ENCODE peak calls at places on chromosomes 6 and 20, in six cellular contexts. P is stimulated activated CD4-positive, alpha-beta T cell treated with anti-CD3 and anti-CD28 coated beads, Interleukin-1b, Interleukin-23, amount 100 ng/mL, for 24 hours; R is nephron progenitor cell; N is globus pallidus; J is AG09309; Q is NCI-H2081. T is an unnamed sample.

GRCh38 chr20:5073154-5074049 is 46.4 kb downstream of the PCNA start:
- DNase-seq in P (no peak), R (peak; percentile 7), N (peak; percentile 64), J (peak; percentile 43), Q (no peak), T (peak; percentile 92)

GRCh38 chr6:15244605-15245360 is 1.1 kb upstream of the JARID2 start:
- DNase-seq in P (no peak), R (peak; percentile 76), N (peak; percentile 74), J (no peak), Q (peak; percentile 37), T (peak; percentile 90)

GRCh38 chr6:142419071-142419470 is 117.3 kb downstream of the ADGRG6 start:
- DNase-seq in P (no peak), R (no peak), N (no peak), J (no peak), Q (no peak), T (no peak)

GRCh38 chr6:26576929-26577719 is 19.6 kb upstream of the ABT1 start:
- DNase-seq in P (no peak), R (peak; percentile 59), N (peak; percentile 32), J (no peak), Q (no peak), T (peak; percentile 76)

GRCh38 chr6:25757936-25758642 is 3.5 kb downstream of the SLC17A4 start:
- DNase-seq in P (no peak), R (no peak), N (no peak), J (no peak), Q (no peak), T (no peak)

GRCh38 chr6:56101141-56101553 is 146.2 kb downstream of the COL21A1 start:
- DNase-seq in P (no peak), R (no peak), N (no peak), J (peak; percentile 94), Q (no peak), T (no peak)

GRCh38 chr20:62740286-62741141 is 31.9 kb downstream of the NTSR1 start:
- DNase-seq in P (peak; percentile 74), R (no peak), N (no peak), J (peak; percentile 59), Q (no peak), T (peak; percentile 63)

GRCh38 chr20:32941155-32941885 is 62.9 kb downstream of the SUN5 start:
- DNase-seq in P (no peak), R (no peak), N (no peak), J (no peak), Q (no peak), T (no peak)

GRCh38 chr20:45080867-45081616 is 19.9 kb downstream of the KCNS1 start:
- DNase-seq in P (no peak), R (no peak), N (no peak), J (no peak), Q (no peak), T (no peak)

GRCh38 chr20:19928379-19929360 is 88.5 kb upstream of the NAA20 start:
- DNase-seq in P (no peak), R (no peak), N (no peak), J (no peak), Q (no peak), T (peak; percentile 85)

GRCh38 chr20:36856691-36857635 is 19.0 kb upstream of the TLDC2 start:
- DNase-seq in P (no peak), R (no peak), N (no peak), J (no peak), Q (no peak), T (no peak)

GRCh38 chr20:32227744-32228688 is 20.3 kb downstream of the POFUT1 start:
- DNase-seq in P (no peak), R (no peak), N (no peak), J (peak; percentile 23), Q (no peak), T (peak; percentile 68)

GRCh38 chr20:43949741-43950618 is 35.3 kb downstream of the TOX2 start:
- DNase-seq in P (peak; percentile 52), R (no peak), N (no peak), J (no peak), Q (no peak), T (no peak)

GRCh38 chr6:56291278-56291917 is 44.0 kb upstream of the COL21A1 start:
- DNase-seq in P (no peak), R (no peak), N (no peak), J (no peak), Q (no peak), T (no peak)

GRCh38 chr6:101296184-101296583 is 97.3 kb upstream of the GRIK2 start:
- DNase-seq in P (no peak), R (no peak), N (no peak), J (peak; percentile 1), Q (no peak), T (no peak)

GRCh38 chr20:31488171-31488570 is 13.1 kb downstream of the REM1 start:
- DNase-seq in P (no peak), R (no peak), N (no peak), J (no peak), Q (no peak), T (no peak)

GRCh38 chr6:153814136-153814535 is 224.9 kb upstream of the OPRM1 start:
- DNase-seq in P (no peak), R (no peak), N (no peak), J (no peak), Q (no peak), T (no peak)

GRCh38 chr6:16711551-16712249 is 49.6 kb downstream of the ATXN1 start:
- DNase-seq in P (no peak), R (no peak), N (no peak), J (no peak), Q (no peak), T (no peak)

GRCh38 chr20:35757098-35757705 is 14.6 kb upstream of the PHF20 start:
- DNase-seq in P (no peak), R (no peak), N (no peak), J (no peak), Q (no peak), T (no peak)

GRCh38 chr6:111951439-111952140 is 78.3 kb upstream of the FYN start:
- DNase-seq in P (no peak), R (no peak), N (no peak), J (no peak), Q (no peak), T (no peak)

GRCh38 chr20:62704341-62704948 is 4.2 kb upstream of the NTSR1 start:
- DNase-seq in P (no peak), R (no peak), N (peak; percentile 11), J (peak; percentile 44), Q (peak; percentile 89), T (peak; percentile 77)

GRCh38 chr20:8805737-8806442 is 263.0 kb upstream of the PLCB4 start:
- DNase-seq in P (no peak), R (no peak), N (no peak), J (no peak), Q (no peak), T (no peak)

GRCh38 chr6:150119256-150119655 is 23.6 kb upstream of the PPP1R14C start:
- DNase-seq in P (no peak), R (no peak), N (no peak), J (no peak), Q (peak; percentile 22), T (no peak)

GRCh38 chr6:85068221-85068620 is 303.8 kb upstream of the TBX18 start:
- DNase-seq in P (no peak), R (no peak), N (no peak), J (no peak), Q (no peak), T (no peak)

GRCh38 chr20:16209826-16210365 is 363.4 kb downstream of the KIF16B start:
- DNase-seq in P (no peak), R (no peak), N (no peak), J (no peak), Q (no peak), T (no peak)

GRCh38 chr6:113858605-113859348 is 1.6 kb downstream of the MARCKS start:
- DNase-seq in P (peak; percentile 57), R (peak; percentile 95), N (peak; percentile 87), J (peak; percentile 72), Q (peak; percentile 80), T (peak; percentile 91)

GRCh38 chr6:156917213-156917612 is 140.0 kb downstream of the ARID1B start:
- DNase-seq in P (no peak), R (no peak), N (no peak), J (no peak), Q (no peak), T (no peak)

GRCh38 chr6:3247255-3248146 is 11.2 kb upstream of the PSMG4 start:
- DNase-seq in P (no peak), R (peak; percentile 57), N (peak; percentile 98), J (peak; percentile 23), Q (no peak), T (no peak)

GRCh38 chr6:106883808-106884262 is 90.7 kb downstream of the CD24 start:
- DNase-seq in P (no peak), R (no peak), N (no peak), J (no peak), Q (no peak), T (no peak)

GRCh38 chr6:159760602-159761057 is 1.2 kb upstream of the ACAT2 start:
- DNase-seq in P (no peak), R (peak; percentile 6), N (no peak), J (peak; percentile 16), Q (no peak), T (no peak)

GRCh38 chr6:4085329-4085695 is 6.4 kb upstream of the FAM217A start:
- DNase-seq in P (no peak), R (no peak), N (no peak), J (no peak), Q (no peak), T (no peak)

GRCh38 chr6:118500130-118501015 is 47.7 kb upstream of the PLN start:
- DNase-seq in P (no peak), R (no peak), N (no peak), J (no peak), Q (no peak), T (no peak)

GRCh38 chr6:35681298-35681697 is 7.4 kb downstream of the FKBP5 start:
- DNase-seq in P (no peak), R (no peak), N (no peak), J (no peak), Q (no peak), T (no peak)

T was measured in upper lobe of right lung.